ENCODE peak calls at places on chromosomes 2 and 18, in eight cellular contexts. One of them, this sample, is unnamed.

GRCh38 chr2:28530785-28531184 is 34.9 kb downstream of the PLB1 start:
- DNase-seq in Calu3: no peak
- DNase-seq in AG09309: no peak
- DNase-seq in nephron progenitor cell: no peak
- DNase-seq in progenitor cell of endocrine pancreas: no peak
- DNase-seq in fibroblast of mammary gland: no peak
- DNase-seq in heart right ventricle: no peak
- DNase-seq in astrocyte of the spinal cord: no peak
- DNase-seq in this sample: no peak

GRCh38 chr18:250685-251084 is 17.2 kb downstream of the THOC1 start:
- DNase-seq in Calu3: no peak
- DNase-seq in AG09309: no peak
- DNase-seq in nephron progenitor cell: no peak
- DNase-seq in progenitor cell of endocrine pancreas: no peak
- DNase-seq in fibroblast of mammary gland: peak; percentile 54
- DNase-seq in heart right ventricle: no peak
- DNase-seq in astrocyte of the spinal cord: peak; percentile 15
- DNase-seq in this sample: no peak

GRCh38 chr2:17543848-17544645 is 3.6 kb downstream of the VSNL1 start:
- DNase-seq in Calu3: no peak
- DNase-seq in AG09309: no peak
- DNase-seq in nephron progenitor cell: no peak
- DNase-seq in progenitor cell of endocrine pancreas: no peak
- DNase-seq in fibroblast of mammary gland: peak; percentile 52
- DNase-seq in heart right ventricle: no peak
- DNase-seq in astrocyte of the spinal cord: peak; percentile 55
- DNase-seq in this sample: no peak

GRCh38 chr2:122136071-122136470 is 380.6 kb downstream of the TSN start:
- DNase-seq in Calu3: peak; percentile 19
- DNase-seq in AG09309: no peak
- DNase-seq in nephron progenitor cell: peak; percentile 6
- DNase-seq in progenitor cell of endocrine pancreas: no peak
- DNase-seq in fibroblast of mammary gland: peak; percentile 8
- DNase-seq in heart right ventricle: no peak
- DNase-seq in astrocyte of the spinal cord: no peak
- DNase-seq in this sample: no peak

GRCh38 chr18:23547806-23548205 is 38.5 kb downstream of the NPC1 start:
- DNase-seq in Calu3: peak; percentile 54
- DNase-seq in AG09309: no peak
- DNase-seq in nephron progenitor cell: no peak
- DNase-seq in progenitor cell of endocrine pancreas: no peak
- DNase-seq in fibroblast of mammary gland: peak; percentile 43
- DNase-seq in heart right ventricle: no peak
- DNase-seq in astrocyte of the spinal cord: peak; percentile 15
- DNase-seq in this sample: no peak

GRCh38 chr2:49416252-49416651 is 261.9 kb upstream of the FSHR start:
- DNase-seq in Calu3: no peak
- DNase-seq in AG09309: no peak
- DNase-seq in nephron progenitor cell: no peak
- DNase-seq in progenitor cell of endocrine pancreas: no peak
- DNase-seq in fibroblast of mammary gland: no peak
- DNase-seq in heart right ventricle: no peak
- DNase-seq in astrocyte of the spinal cord: no peak
- DNase-seq in this sample: no peak

GRCh38 chr2:63060079-63060482 is 9.5 kb downstream of the OTX1 start:
- DNase-seq in Calu3: no peak
- DNase-seq in AG09309: no peak
- DNase-seq in nephron progenitor cell: no peak
- DNase-seq in progenitor cell of endocrine pancreas: no peak
- DNase-seq in fibroblast of mammary gland: peak; percentile 10
- DNase-seq in heart right ventricle: no peak
- DNase-seq in astrocyte of the spinal cord: peak; percentile 56
- DNase-seq in this sample: no peak

GRCh38 chr2:140567734-140568133 is 1563.1 kb downstream of the LRP1B start:
- DNase-seq in Calu3: no peak
- DNase-seq in AG09309: no peak
- DNase-seq in nephron progenitor cell: no peak
- DNase-seq in progenitor cell of endocrine pancreas: no peak
- DNase-seq in fibroblast of mammary gland: peak; percentile 84
- DNase-seq in heart right ventricle: no peak
- DNase-seq in astrocyte of the spinal cord: peak; percentile 22
- DNase-seq in this sample: no peak

GRCh38 chr2:168545439-168546082 is 89.5 kb downstream of the CERS6 start:
- DNase-seq in Calu3: peak; percentile 62
- DNase-seq in AG09309: peak; percentile 52
- DNase-seq in nephron progenitor cell: no peak
- DNase-seq in progenitor cell of endocrine pancreas: no peak
- DNase-seq in fibroblast of mammary gland: peak; percentile 93
- DNase-seq in heart right ventricle: no peak
- DNase-seq in astrocyte of the spinal cord: peak; percentile 96
- DNase-seq in this sample: no peak

DNA sequence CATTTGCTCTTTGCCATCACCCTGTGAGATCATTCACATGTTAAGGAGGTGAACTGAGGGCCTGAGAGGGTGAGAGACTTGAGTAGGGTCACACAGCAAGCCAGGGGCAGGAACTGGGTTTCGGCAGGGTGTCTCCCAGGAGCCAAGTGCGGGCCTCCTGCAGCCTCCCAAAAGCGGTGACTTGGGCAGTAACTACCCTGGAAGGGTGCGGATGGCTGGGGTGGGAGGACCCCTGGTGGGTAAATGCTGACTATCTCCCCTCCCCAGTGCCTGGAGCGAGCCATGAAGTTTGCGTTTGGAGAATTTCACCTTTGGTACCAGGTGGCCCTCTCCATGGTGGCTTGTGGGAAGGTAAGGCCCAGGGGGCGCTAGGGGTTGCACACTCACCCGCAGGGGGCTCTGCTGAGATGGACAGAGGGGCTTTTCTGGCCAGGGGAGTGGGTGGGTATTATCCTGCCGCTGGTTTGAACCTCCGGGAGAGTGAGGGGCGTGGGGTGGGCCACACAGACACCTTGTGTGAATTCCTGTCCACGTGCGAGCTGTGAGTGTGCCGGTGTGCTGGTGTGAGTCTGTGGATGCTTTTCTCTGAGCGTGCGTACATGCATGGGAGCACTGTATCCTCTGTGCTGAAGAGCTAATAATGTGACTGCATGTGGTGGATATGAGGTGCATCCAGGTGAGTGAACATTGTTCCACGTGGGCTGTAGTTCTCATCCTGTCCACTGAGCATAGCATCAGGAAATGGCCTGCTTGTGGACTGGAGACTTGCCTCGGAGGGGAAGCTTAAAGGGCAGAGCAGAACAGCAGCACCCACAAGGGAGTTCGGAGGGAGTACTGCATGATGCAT is 91.0 kb upstream of the MCFD2 start:
- DNase-seq in Calu3: no peak
- DNase-seq in AG09309: no peak
- DNase-seq in nephron progenitor cell: no peak
- DNase-seq in progenitor cell of endocrine pancreas: no peak
- DNase-seq in fibroblast of mammary gland: no peak
- DNase-seq in heart right ventricle: no peak
- DNase-seq in astrocyte of the spinal cord: no peak
- DNase-seq in this sample: no peak
- TF ChIP-seq CTCF in Calu3: no peak
- TF ChIP-seq CTCF in AG09309: no peak
- TF ChIP-seq CTCF in nephron progenitor cell: no peak
- TF ChIP-seq CTCF in progenitor cell of endocrine pancreas: no peak
- TF ChIP-seq CTCF in fibroblast of mammary gland: no peak
- TF ChIP-seq CTCF in heart right ventricle: no peak
- TF ChIP-seq CTCF in astrocyte of the spinal cord: no peak
- TF ChIP-seq CTCF in this sample: no peak

DNA sequence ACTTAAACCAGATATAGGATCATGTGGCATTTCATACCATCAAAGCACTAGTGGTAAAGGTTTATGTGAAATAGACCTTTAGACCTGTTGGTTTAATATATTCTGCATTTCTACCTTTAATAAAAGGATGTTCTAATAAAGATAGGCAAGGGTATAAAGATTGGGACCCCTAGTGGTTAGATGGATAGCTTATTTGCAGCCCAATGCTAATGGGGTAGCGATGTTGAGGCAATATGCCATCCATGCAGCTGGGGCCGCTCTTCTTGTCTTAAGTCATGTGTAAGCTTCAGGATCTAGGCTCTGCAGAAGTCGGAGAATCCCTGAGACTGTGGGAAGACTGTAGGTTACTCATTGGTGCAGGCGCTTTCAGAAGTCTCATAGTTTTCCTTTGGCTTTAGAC is 114.9 kb downstream of the ICOS start:
- DNase-seq in Calu3: no peak
- DNase-seq in AG09309: no peak
- DNase-seq in nephron progenitor cell: no peak
- DNase-seq in progenitor cell of endocrine pancreas: no peak
- DNase-seq in fibroblast of mammary gland: no peak
- DNase-seq in heart right ventricle: no peak
- DNase-seq in astrocyte of the spinal cord: no peak
- DNase-seq in this sample: no peak
- TF ChIP-seq CTCF in Calu3: no peak
- TF ChIP-seq CTCF in AG09309: peak; percentile 4
- TF ChIP-seq CTCF in nephron progenitor cell: peak; percentile 28
- TF ChIP-seq CTCF in progenitor cell of endocrine pancreas: peak; percentile 32
- TF ChIP-seq CTCF in fibroblast of mammary gland: peak; percentile 21
- TF ChIP-seq CTCF in heart right ventricle: peak; percentile 11
- TF ChIP-seq CTCF in astrocyte of the spinal cord: peak; percentile 27
- TF ChIP-seq CTCF in this sample: no peak

GRCh38 chr18:32287249-32287648 is 97.4 kb downstream of the MEP1B start:
- DNase-seq in Calu3: no peak
- DNase-seq in AG09309: no peak
- DNase-seq in nephron progenitor cell: no peak
- DNase-seq in progenitor cell of endocrine pancreas: no peak
- DNase-seq in fibroblast of mammary gland: peak; percentile 27
- DNase-seq in heart right ventricle: no peak
- DNase-seq in astrocyte of the spinal cord: no peak
- DNase-seq in this sample: no peak

GRCh38 chr18:32286749-32287148 is 96.9 kb downstream of the MEP1B start:
- DNase-seq in Calu3: no peak
- DNase-seq in AG09309: no peak
- DNase-seq in nephron progenitor cell: no peak
- DNase-seq in progenitor cell of endocrine pancreas: no peak
- DNase-seq in fibroblast of mammary gland: no peak
- DNase-seq in heart right ventricle: no peak
- DNase-seq in astrocyte of the spinal cord: no peak
- DNase-seq in this sample: no peak

GRCh38 chr18:32293107-32293506 is 103.3 kb downstream of the MEP1B start:
- DNase-seq in Calu3: no peak
- DNase-seq in AG09309: no peak
- DNase-seq in nephron progenitor cell: no peak
- DNase-seq in progenitor cell of endocrine pancreas: no peak
- DNase-seq in fibroblast of mammary gland: no peak
- DNase-seq in heart right ventricle: no peak
- DNase-seq in astrocyte of the spinal cord: no peak
- DNase-seq in this sample: no peak

GRCh38 chr18:32287873-32288272 is 98.0 kb downstream of the MEP1B start:
- DNase-seq in Calu3: no peak
- DNase-seq in AG09309: no peak
- DNase-seq in nephron progenitor cell: no peak
- DNase-seq in progenitor cell of endocrine pancreas: no peak
- DNase-seq in fibroblast of mammary gland: no peak
- DNase-seq in heart right ventricle: no peak
- DNase-seq in astrocyte of the spinal cord: no peak
- DNase-seq in this sample: no peak

DNA sequence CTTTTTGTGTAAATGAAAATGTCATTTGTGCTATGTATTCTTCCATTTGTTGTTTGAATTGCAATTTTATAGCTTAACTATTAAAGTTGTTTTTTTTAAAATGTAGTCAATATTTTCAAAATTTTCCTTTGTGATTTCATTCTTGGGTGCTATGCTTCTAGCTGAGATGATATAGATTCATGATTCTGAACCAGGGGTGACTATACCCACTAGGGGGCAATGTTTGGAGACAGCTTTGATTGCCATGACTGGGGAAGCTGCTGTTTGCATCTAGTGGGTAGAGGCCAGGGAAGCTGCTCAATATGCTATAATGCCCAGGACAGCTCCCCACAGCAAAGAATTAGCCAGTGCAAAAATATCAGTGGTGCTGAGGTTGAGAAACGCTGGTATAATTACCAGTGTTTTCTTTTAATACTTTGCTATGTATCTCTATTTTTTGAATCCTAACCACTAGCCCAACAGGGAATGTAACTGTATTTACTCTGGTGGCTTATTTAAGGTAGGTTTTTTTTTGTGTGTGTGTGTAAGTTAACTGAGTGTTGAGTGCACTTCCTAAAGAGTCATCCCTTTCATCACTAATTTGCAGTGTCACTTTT is 99.7 kb downstream of the MEP1B start:
- DNase-seq in Calu3: peak; percentile 77
- DNase-seq in AG09309: peak; percentile 29
- DNase-seq in nephron progenitor cell: peak; percentile 44
- DNase-seq in progenitor cell of endocrine pancreas: peak; percentile 38
- DNase-seq in fibroblast of mammary gland: peak; percentile 75
- DNase-seq in heart right ventricle: no peak
- DNase-seq in astrocyte of the spinal cord: peak; percentile 67
- DNase-seq in this sample: no peak
- TF ChIP-seq CTCF in Calu3: peak; percentile 57
- TF ChIP-seq CTCF in AG09309: peak; percentile 85
- TF ChIP-seq CTCF in nephron progenitor cell: peak; percentile 60
- TF ChIP-seq CTCF in progenitor cell of endocrine pancreas: peak; percentile 79
- TF ChIP-seq CTCF in fibroblast of mammary gland: peak; percentile 86
- TF ChIP-seq CTCF in heart right ventricle: peak; percentile 73
- TF ChIP-seq CTCF in astrocyte of the spinal cord: peak; percentile 80
- TF ChIP-seq CTCF in this sample: no peak

GRCh38 chr18:43662657-43663056 is 385.4 kb upstream of the SYT4 start:
- DNase-seq in Calu3: peak; percentile 6
- DNase-seq in AG09309: peak; percentile 68
- DNase-seq in nephron progenitor cell: no peak
- DNase-seq in progenitor cell of endocrine pancreas: no peak
- DNase-seq in fibroblast of mammary gland: peak; percentile 94
- DNase-seq in heart right ventricle: no peak
- DNase-seq in astrocyte of the spinal cord: peak; percentile 92
- DNase-seq in this sample: no peak

GRCh38 chr18:43665239-43665788 is 388.0 kb upstream of the SYT4 start:
- DNase-seq in Calu3: no peak
- DNase-seq in AG09309: peak; percentile 59
- DNase-seq in nephron progenitor cell: no peak
- DNase-seq in progenitor cell of endocrine pancreas: no peak
- DNase-seq in fibroblast of mammary gland: peak; percentile 95
- DNase-seq in heart right ventricle: no peak
- DNase-seq in astrocyte of the spinal cord: peak; percentile 91
- DNase-seq in this sample: no peak

GRCh38 chr18:43663159-43663558 is 385.9 kb upstream of the SYT4 start:
- DNase-seq in Calu3: no peak
- DNase-seq in AG09309: no peak
- DNase-seq in nephron progenitor cell: no peak
- DNase-seq in progenitor cell of endocrine pancreas: no peak
- DNase-seq in fibroblast of mammary gland: no peak
- DNase-seq in heart right ventricle: no peak
- DNase-seq in astrocyte of the spinal cord: no peak
- DNase-seq in this sample: no peak

GRCh38 chr18:43664487-43665008 is 387.3 kb upstream of the SYT4 start:
- DNase-seq in Calu3: no peak
- DNase-seq in AG09309: no peak
- DNase-seq in nephron progenitor cell: no peak
- DNase-seq in progenitor cell of endocrine pancreas: no peak
- DNase-seq in fibroblast of mammary gland: no peak
- DNase-seq in heart right ventricle: no peak
- DNase-seq in astrocyte of the spinal cord: peak; percentile 25
- DNase-seq in this sample: no peak

DNA sequence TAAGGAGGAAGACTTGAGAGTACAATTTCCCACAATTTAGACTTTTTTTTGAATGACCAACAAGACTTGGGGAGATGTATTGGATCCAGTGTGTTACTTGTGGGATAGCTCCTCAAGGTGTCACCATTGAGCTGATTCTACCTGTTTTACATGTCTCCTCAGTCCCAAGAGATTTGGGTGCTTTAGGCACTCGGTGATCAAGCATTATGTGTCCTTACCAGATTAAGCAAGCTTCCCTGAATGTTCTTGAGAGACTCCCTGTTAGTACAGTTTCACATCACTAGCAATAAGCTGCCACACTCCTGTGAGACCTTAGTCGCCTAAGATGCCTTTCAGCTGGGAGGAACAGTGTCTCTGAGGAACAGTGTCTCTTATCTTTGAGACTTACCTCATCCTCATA is 384.3 kb upstream of the SYT4 start:
- DNase-seq in Calu3: peak; percentile 61
- DNase-seq in AG09309: peak; percentile 52
- DNase-seq in nephron progenitor cell: peak; percentile 3
- DNase-seq in progenitor cell of endocrine pancreas: no peak
- DNase-seq in fibroblast of mammary gland: peak; percentile 88
- DNase-seq in heart right ventricle: no peak
- DNase-seq in astrocyte of the spinal cord: peak; percentile 82
- DNase-seq in this sample: no peak
- TF ChIP-seq CTCF in Calu3: peak; percentile 58
- TF ChIP-seq CTCF in AG09309: peak; percentile 59
- TF ChIP-seq CTCF in nephron progenitor cell: peak; percentile 22
- TF ChIP-seq CTCF in progenitor cell of endocrine pancreas: peak; percentile 51
- TF ChIP-seq CTCF in fibroblast of mammary gland: peak; percentile 59
- TF ChIP-seq CTCF in heart right ventricle: peak; percentile 42
- TF ChIP-seq CTCF in astrocyte of the spinal cord: peak; percentile 65
- TF ChIP-seq CTCF in this sample: no peak